ENCODE peak calls at places on chromosomes 4 and X, in nine cellular contexts. One of them, this sample, is unnamed.

GRCh38 chr4:185254434-185254833 is 45.0 kb downstream of the SNX25 start:
- DNase-seq in GM12892: no peak
- DNase-seq in HCT116: no peak
- DNase-seq in IMR-90: peak
- DNase-seq in ovary: no peak
- DNase-seq in uterus: no peak
- DNase-seq in suprapubic skin: no peak
- DNase-seq in GM12891: no peak
- DNase-seq in body of pancreas: no peak
- DNase-seq in this sample: no peak

GRCh38 chr4:2788532-2789103 is 4.3 kb upstream of the SH3BP2 start:
- DNase-seq in GM12892: no peak
- DNase-seq in HCT116: no peak
- DNase-seq in IMR-90: peak
- DNase-seq in ovary: peak
- DNase-seq in uterus: no peak
- DNase-seq in suprapubic skin: peak
- DNase-seq in GM12891: no peak
- DNase-seq in body of pancreas: no peak
- DNase-seq in this sample: no peak

GRCh38 chr4:4578981-4579380 is 37.1 kb upstream of the STX18 start:
- DNase-seq in GM12892: no peak
- DNase-seq in HCT116: no peak
- DNase-seq in IMR-90: no peak
- DNase-seq in ovary: no peak
- DNase-seq in uterus: no peak
- DNase-seq in suprapubic skin: no peak
- DNase-seq in GM12891: no peak
- DNase-seq in body of pancreas: no peak
- DNase-seq in this sample: no peak

GRCh38 chrX:18935893-18936292 is 48.0 kb downstream of the PHKA2 start:
- DNase-seq in GM12892: no peak
- DNase-seq in HCT116: no peak
- DNase-seq in IMR-90: no peak
- DNase-seq in ovary: no peak
- DNase-seq in uterus: no peak
- DNase-seq in suprapubic skin: no peak
- DNase-seq in GM12891: no peak
- DNase-seq in body of pancreas: no peak
- DNase-seq in this sample: no peak

GRCh38 chr4:173857828-173858227 is 327.8 kb upstream of the HAND2 start:
- DNase-seq in GM12892: no peak
- DNase-seq in HCT116: no peak
- DNase-seq in IMR-90: no peak
- DNase-seq in ovary: no peak
- DNase-seq in uterus: no peak
- DNase-seq in suprapubic skin: no peak
- DNase-seq in GM12891: no peak
- DNase-seq in body of pancreas: no peak
- DNase-seq in this sample: no peak

GRCh38 chr4:4860381-4860802 is 927 bp downstream of the MSX1 start:
- DNase-seq in GM12892: no peak
- DNase-seq in HCT116: no peak
- DNase-seq in IMR-90: peak
- DNase-seq in ovary: no peak
- DNase-seq in uterus: no peak
- DNase-seq in suprapubic skin: no peak
- DNase-seq in GM12891: no peak
- DNase-seq in body of pancreas: no peak
- DNase-seq in this sample: no peak

GRCh38 chrX:108114541-108114940 is 23.0 kb downstream of the ATG4A start:
- DNase-seq in GM12892: no peak
- DNase-seq in HCT116: no peak
- DNase-seq in IMR-90: no peak
- DNase-seq in ovary: no peak
- DNase-seq in uterus: no peak
- DNase-seq in suprapubic skin: no peak
- DNase-seq in GM12891: no peak
- DNase-seq in body of pancreas: no peak
- DNase-seq in this sample: no peak

GRCh38 chrX:130245441-130245840 is 23.3 kb downstream of the ZNF280C start:
- DNase-seq in GM12892: no peak
- DNase-seq in HCT116: no peak
- DNase-seq in IMR-90: peak
- DNase-seq in ovary: no peak
- DNase-seq in uterus: no peak
- DNase-seq in suprapubic skin: no peak
- DNase-seq in GM12891: no peak
- DNase-seq in body of pancreas: no peak
- DNase-seq in this sample: no peak

GRCh38 chr4:7192252-7193039 is at the start of gene SORCS2:
- DNase-seq in GM12892: peak
- DNase-seq in HCT116: no peak
- DNase-seq in IMR-90: peak
- DNase-seq in ovary: peak
- DNase-seq in uterus: peak
- DNase-seq in suprapubic skin: no peak
- DNase-seq in GM12891: peak
- DNase-seq in body of pancreas: peak
- DNase-seq in this sample: no peak

GRCh38 chr4:187235456-187236170 is 512.0 kb upstream of the FAT1 start:
- DNase-seq in GM12892: no peak
- DNase-seq in HCT116: no peak
- DNase-seq in IMR-90: no peak
- DNase-seq in ovary: no peak
- DNase-seq in uterus: no peak
- DNase-seq in suprapubic skin: no peak
- DNase-seq in GM12891: no peak
- DNase-seq in body of pancreas: peak
- DNase-seq in this sample: no peak

GRCh38 chr4:172061204-172061603 is 248.0 kb downstream of the GALNTL6 start:
- DNase-seq in GM12892: no peak
- DNase-seq in HCT116: no peak
- DNase-seq in IMR-90: no peak
- DNase-seq in ovary: no peak
- DNase-seq in uterus: no peak
- DNase-seq in suprapubic skin: no peak
- DNase-seq in GM12891: no peak
- DNase-seq in body of pancreas: no peak
- DNase-seq in this sample: no peak

GRCh38 chr4:48271048-48271452 is 1.4 kb upstream of the TEC start:
- DNase-seq in GM12892: no peak
- DNase-seq in HCT116: no peak
- DNase-seq in IMR-90: no peak
- DNase-seq in ovary: no peak
- DNase-seq in uterus: no peak
- DNase-seq in suprapubic skin: no peak
- DNase-seq in GM12891: no peak
- DNase-seq in body of pancreas: no peak
- DNase-seq in this sample: no peak

GRCh38 chr4:159069922-159070321 is 33.0 kb upstream of the RAPGEF2 start:
- DNase-seq in GM12892: no peak
- DNase-seq in HCT116: no peak
- DNase-seq in IMR-90: peak
- DNase-seq in ovary: no peak
- DNase-seq in uterus: no peak
- DNase-seq in suprapubic skin: no peak
- DNase-seq in GM12891: no peak
- DNase-seq in body of pancreas: no peak
- DNase-seq in this sample: no peak

GRCh38 chr4:41692717-41693345 is 55.7 kb downstream of the PHOX2B start:
- DNase-seq in GM12892: peak
- DNase-seq in HCT116: peak
- DNase-seq in IMR-90: peak
- DNase-seq in ovary: peak
- DNase-seq in uterus: peak
- DNase-seq in suprapubic skin: no peak
- DNase-seq in GM12891: peak
- DNase-seq in body of pancreas: peak
- DNase-seq in this sample: no peak

GRCh38 chr4:8844976-8845690 is 26.5 kb downstream of the HMX1 start:
- DNase-seq in GM12892: no peak
- DNase-seq in HCT116: no peak
- DNase-seq in IMR-90: no peak
- DNase-seq in ovary: no peak
- DNase-seq in uterus: no peak
- DNase-seq in suprapubic skin: peak
- DNase-seq in GM12891: no peak
- DNase-seq in body of pancreas: peak
- DNase-seq in this sample: no peak

GRCh38 chr4:146654976-146655761 is 16.5 kb downstream of the POU4F2 start:
- DNase-seq in GM12892: no peak
- DNase-seq in HCT116: no peak
- DNase-seq in IMR-90: peak
- DNase-seq in ovary: no peak
- DNase-seq in uterus: no peak
- DNase-seq in suprapubic skin: no peak
- DNase-seq in GM12891: no peak
- DNase-seq in body of pancreas: peak
- DNase-seq in this sample: no peak

GRCh38 chrX:119690921-119691716 is 1.8 kb downstream of the SEPTIN6 start:
- DNase-seq in GM12892: no peak
- DNase-seq in HCT116: no peak
- DNase-seq in IMR-90: peak
- DNase-seq in ovary: no peak
- DNase-seq in uterus: no peak
- DNase-seq in suprapubic skin: no peak
- DNase-seq in GM12891: no peak
- DNase-seq in body of pancreas: no peak
- DNase-seq in this sample: no peak

GRCh38 chrX:119694601-119695534 is 1.9 kb upstream of the SEPTIN6 start:
- DNase-seq in GM12892: no peak
- DNase-seq in HCT116: no peak
- DNase-seq in IMR-90: no peak
- DNase-seq in ovary: no peak
- DNase-seq in uterus: no peak
- DNase-seq in suprapubic skin: no peak
- DNase-seq in GM12891: no peak
- DNase-seq in body of pancreas: no peak
- DNase-seq in this sample: no peak

GRCh38 chrX:119693032-119693995 is at the start of gene SEPTIN6:
- DNase-seq in GM12892: peak
- DNase-seq in HCT116: peak
- DNase-seq in IMR-90: peak
- DNase-seq in ovary: peak
- DNase-seq in uterus: peak
- DNase-seq in suprapubic skin: peak
- DNase-seq in GM12891: peak
- DNase-seq in body of pancreas: peak
- DNase-seq in this sample: no peak

GRCh38 chrX:119693996-119694451 is 1.1 kb upstream of the SEPTIN6 start:
- DNase-seq in GM12892: no peak
- DNase-seq in HCT116: no peak
- DNase-seq in IMR-90: no peak
- DNase-seq in ovary: no peak
- DNase-seq in uterus: no peak
- DNase-seq in suprapubic skin: peak
- DNase-seq in GM12891: no peak
- DNase-seq in body of pancreas: no peak
- DNase-seq in this sample: no peak

GRCh38 chrX:119692241-119693031 is 532 bp downstream of the SEPTIN6 start:
- DNase-seq in GM12892: no peak
- DNase-seq in HCT116: no peak
- DNase-seq in IMR-90: peak
- DNase-seq in ovary: no peak
- DNase-seq in uterus: no peak
- DNase-seq in suprapubic skin: no peak
- DNase-seq in GM12891: no peak
- DNase-seq in body of pancreas: peak
- DNase-seq in this sample: no peak
- TF ChIP-seq POLR2A in GM12892: no peak
- TF ChIP-seq POLR2A in HCT116: no peak
- TF ChIP-seq POLR2A in IMR-90: no peak
- TF ChIP-seq POLR2A in ovary: no peak
- TF ChIP-seq POLR2A in uterus: no peak
- TF ChIP-seq POLR2A in suprapubic skin: no peak
- TF ChIP-seq POLR2A in GM12891: no peak
- TF ChIP-seq POLR2A in body of pancreas: no peak
- TF ChIP-seq POLR2A in this sample: no peak

GRCh38 chr4:113760852-113761681 is 471 bp downstream of the CAMK2D start:
- DNase-seq in GM12892: peak
- DNase-seq in HCT116: no peak
- DNase-seq in IMR-90: peak
- DNase-seq in ovary: peak
- DNase-seq in uterus: peak
- DNase-seq in suprapubic skin: peak
- DNase-seq in GM12891: peak
- DNase-seq in body of pancreas: peak
- DNase-seq in this sample: peak
- TF ChIP-seq POLR2A in GM12892: peak
- TF ChIP-seq POLR2A in HCT116: no peak
- TF ChIP-seq POLR2A in IMR-90: no peak
- TF ChIP-seq POLR2A in ovary: no peak
- TF ChIP-seq POLR2A in uterus: no peak
- TF ChIP-seq POLR2A in suprapubic skin: peak
- TF ChIP-seq POLR2A in GM12891: no peak
- TF ChIP-seq POLR2A in body of pancreas: peak
- TF ChIP-seq POLR2A in this sample: peak

DNA sequence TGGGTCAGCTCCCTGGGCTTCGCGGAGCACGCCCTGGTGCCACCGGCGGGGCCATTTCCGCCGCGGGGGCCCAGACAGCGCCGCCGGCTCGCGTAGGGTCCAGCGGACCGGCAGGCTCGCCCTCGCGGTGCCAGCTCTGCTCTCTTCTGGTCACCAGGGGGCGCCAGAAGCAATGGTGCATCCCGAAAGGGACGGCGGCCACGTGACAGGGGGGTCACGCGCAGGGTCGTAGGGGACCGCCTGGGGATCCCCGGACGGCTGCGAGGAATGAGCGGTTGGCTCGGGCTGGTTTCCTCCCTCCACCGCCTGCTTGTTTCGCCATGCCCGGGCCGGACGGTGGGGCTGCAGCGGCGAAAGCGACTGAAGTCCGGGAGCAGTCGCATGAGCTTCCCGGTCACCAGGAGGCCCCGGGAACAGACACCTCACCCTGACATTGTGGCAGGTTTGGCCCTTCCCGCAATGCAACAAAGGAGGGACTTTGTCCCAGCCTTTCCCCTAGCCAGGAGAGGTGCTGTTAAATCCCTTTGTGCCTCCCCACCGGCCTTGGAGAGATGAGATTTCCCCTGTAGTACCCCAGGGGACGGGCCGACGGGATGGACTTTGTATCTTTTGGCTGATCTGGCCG is 15.8 kb downstream of the ZCCHC12 start:
- DNase-seq in GM12892: peak
- DNase-seq in HCT116: peak
- DNase-seq in IMR-90: peak
- DNase-seq in ovary: peak
- DNase-seq in uterus: peak
- DNase-seq in suprapubic skin: peak
- DNase-seq in GM12891: peak
- DNase-seq in body of pancreas: peak
- DNase-seq in this sample: no peak
- TF ChIP-seq POLR2A in GM12892: no peak
- TF ChIP-seq POLR2A in HCT116: no peak
- TF ChIP-seq POLR2A in IMR-90: no peak
- TF ChIP-seq POLR2A in ovary: no peak
- TF ChIP-seq POLR2A in uterus: no peak
- TF ChIP-seq POLR2A in suprapubic skin: no peak
- TF ChIP-seq POLR2A in GM12891: no peak
- TF ChIP-seq POLR2A in body of pancreas: no peak
- TF ChIP-seq POLR2A in this sample: no peak

GRCh38 chr4:24583451-24584174 is 741 bp downstream of the DHX15 start:
- DNase-seq in GM12892: peak
- DNase-seq in HCT116: peak
- DNase-seq in IMR-90: peak
- DNase-seq in ovary: peak
- DNase-seq in uterus: peak
- DNase-seq in suprapubic skin: peak
- DNase-seq in GM12891: peak
- DNase-seq in body of pancreas: peak
- DNase-seq in this sample: no peak
- TF ChIP-seq POLR2A in GM12892: peak
- TF ChIP-seq POLR2A in HCT116: no peak
- TF ChIP-seq POLR2A in IMR-90: peak
- TF ChIP-seq POLR2A in ovary: no peak
- TF ChIP-seq POLR2A in uterus: no peak
- TF ChIP-seq POLR2A in suprapubic skin: no peak
- TF ChIP-seq POLR2A in GM12891: peak
- TF ChIP-seq POLR2A in body of pancreas: no peak
- TF ChIP-seq POLR2A in this sample: no peak

This sample was measured in esophagus muscularis mucosa.